ENCODE peak calls at places on chromosomes 4 and X, in five cellular contexts. V, M, D, Q and T are unnamed samples.

GRCh38 chrX:114599305-114599704 is 15.4 kb downstream of the HTR2C start:
- DNase-seq in V (no peak), D (no peak), M (no peak), Q (no peak), T (no peak)

GRCh38 chr4:182918044-182918607 is 940 bp upstream of the DCTD start:
- DNase-seq in D (no peak), V (peak; percentile 57), M (no peak), Q (no peak), T (no peak)

GRCh38 chr4:153169811-153170210 is 34.4 kb upstream of the TRIM2 start:
- DNase-seq in M (no peak), V (no peak), Q (no peak), D (peak; percentile 17), T (no peak)

GRCh38 chrX:110514498-110514897 is 155.8 kb downstream of the RTL9 start:
- DNase-seq in Q (no peak), M (no peak), V (no peak), D (no peak), T (no peak)

GRCh38 chrX:130118396-130118795 is 8.1 kb upstream of the ELF4 start:
- DNase-seq in M (peak; percentile 79), Q (no peak), D (no peak), V (peak; percentile 88), T (peak; percentile 80)

GRCh38 chr4:124279741-124280140 is 432.8 kb downstream of the ANKRD50 start:
- DNase-seq in D (no peak), Q (no peak), V (no peak), M (no peak), T (no peak)

GRCh38 chr4:186202490-186203140 is 11.2 kb downstream of the CYP4V2 start:
- DNase-seq in V (no peak), M (no peak), Q (no peak), D (no peak), T (no peak)

GRCh38 chr4:1950369-1950768 is 58.4 kb downstream of the NELFA start:
- DNase-seq in M (no peak), Q (no peak), V (no peak), D (no peak), T (no peak)

GRCh38 chr4:73520821-73521220 is 39.3 kb downstream of the AFM start:
- DNase-seq in V (peak; percentile 96), M (peak; percentile 96), Q (no peak), D (no peak), T (peak; percentile 95)

GRCh38 chrX:2627272-2627867 is 63.7 kb upstream of the CD99 start:
- DNase-seq in D (no peak), M (peak; percentile 34), Q (no peak), V (peak; percentile 46), T (peak; percentile 46)

GRCh38 chr4:52098618-52099017 is 47.5 kb downstream of the SPATA18 start:
- DNase-seq in M (no peak), Q (no peak), D (no peak), V (no peak), T (no peak)

GRCh38 chr4:143587703-143588102 is 74.2 kb downstream of the SMARCA5 start:
- DNase-seq in V (peak; percentile 19), Q (peak; percentile 7), M (no peak), D (no peak), T (peak; percentile 33)

GRCh38 chrX:19121898-19122640 is at the start of gene ADGRG2:
- DNase-seq in D (no peak), M (peak; percentile 6), V (peak; percentile 2), Q (no peak), T (peak; percentile 22)